ENCODE peak calls at places on chromosomes 4 and X, in seven cellular contexts. T is uterus, A is tibial nerve, M is HCT116, E is HepG2, U is right lobe of liver, I is transverse colon. C is an unnamed sample.

GRCh38 chrX:12011075-12011474 is 127.2 kb upstream of the FRMPD4 start:
- DNase-seq in T (no peak), A (no peak), M (no peak), E (no peak), U (no peak), I (no peak), C (no peak)

GRCh38 chr4:126777649-126778048 is 855.1 kb upstream of the INTU start:
- DNase-seq in T (no peak), A (no peak), M (no peak), E (no peak), U (no peak), I (no peak), C (no peak)

GRCh38 chr4:148053298-148054003 is 321.6 kb downstream of the ARHGAP10 start:
- DNase-seq in T (no peak), A (no peak), M (no peak), E (no peak), U (no peak), I (no peak), C (no peak)

GRCh38 chr4:1509366-1509765 is 103.1 kb upstream of the NKX1-1 start:
- DNase-seq in T (no peak), A (no peak), M (no peak), E (no peak), U (no peak), I (no peak), C (peak; percentile 16)

GRCh38 chr4:159042097-159042605 is 60.7 kb upstream of the RAPGEF2 start:
- DNase-seq in T (no peak), A (no peak), M (no peak), E (no peak), U (no peak), I (peak; percentile 46), C (peak; percentile 39)

GRCh38 chrX:108022491-108023089 is 22.3 kb upstream of the VSIG1 start:
- DNase-seq in T (no peak), A (no peak), M (no peak), E (no peak), U (no peak), I (no peak), C (no peak)

GRCh38 chr4:72791054-72791453 is 222.0 kb upstream of the ADAMTS3 start:
- DNase-seq in T (no peak), A (no peak), M (no peak), E (no peak), U (no peak), I (no peak), C (no peak)

GRCh38 chr4:100391913-100392312 is 125.9 kb downstream of the EMCN start:
- DNase-seq in T (no peak), A (no peak), M (no peak), E (no peak), U (no peak), I (no peak), C (no peak)

GRCh38 chrX:154020500-154021115 is 906 bp upstream of the IRAK1 start:
- DNase-seq in T (no peak), A (no peak), M (no peak), E (no peak), U (no peak), I (no peak), C (no peak)

GRCh38 chrX:155259752-155260151 is 4.5 kb downstream of the RAB39B start:
- DNase-seq in T (no peak), A (no peak), M (no peak), E (no peak), U (no peak), I (no peak), C (no peak)

GRCh38 chrX:134186362-134187121 is 50.4 kb upstream of the CCDC160 start:
- DNase-seq in T (no peak), A (no peak), M (no peak), E (no peak), U (no peak), I (peak; percentile 20), C (no peak)

GRCh38 chr4:157076578-157076947 is 613 bp downstream of the GLRB start:
- DNase-seq in T (no peak), A (no peak), M (no peak), E (no peak), U (no peak), I (no peak), C (no peak)

GRCh38 chr4:150769845-150770244 is 187.9 kb downstream of the MAB21L2 start:
- DNase-seq in T (no peak), A (no peak), M (peak; percentile 66), E (no peak), U (no peak), I (no peak), C (no peak)

GRCh38 chr4:157741642-157742041 is 431.2 kb downstream of the GASK1B start:
- DNase-seq in T (no peak), A (no peak), M (no peak), E (no peak), U (no peak), I (no peak), C (no peak)

GRCh38 chrX:85244411-85245210 is 820 bp downstream of the ZNF711 start:
- DNase-seq in T (no peak), A (no peak), M (no peak), E (no peak), U (no peak), I (no peak), C (no peak)

GRCh38 chrX:40987413-40987812 is 97.8 kb upstream of the USP9X start:
- DNase-seq in T (no peak), A (no peak), M (no peak), E (no peak), U (no peak), I (no peak), C (no peak)

GRCh38 chr4:126611900-126612299 is 1020.9 kb upstream of the INTU start:
- DNase-seq in T (no peak), A (no peak), M (no peak), E (no peak), U (no peak), I (no peak), C (no peak)

GRCh38 chrX:18425199-18426003 is at the start of gene CDKL5:
- DNase-seq in T (peak; percentile 96), A (peak; percentile 95), M (peak; percentile 90), E (peak; percentile 92), U (peak; percentile 98), I (peak; percentile 97), C (peak; percentile 96)
- TF ChIP-seq POLR2A in T (peak; percentile 61), A (no peak), M (no peak), E (peak; percentile 70), U (peak; percentile 71), I (peak; percentile 66), C (peak; percentile 64)

DNA sequence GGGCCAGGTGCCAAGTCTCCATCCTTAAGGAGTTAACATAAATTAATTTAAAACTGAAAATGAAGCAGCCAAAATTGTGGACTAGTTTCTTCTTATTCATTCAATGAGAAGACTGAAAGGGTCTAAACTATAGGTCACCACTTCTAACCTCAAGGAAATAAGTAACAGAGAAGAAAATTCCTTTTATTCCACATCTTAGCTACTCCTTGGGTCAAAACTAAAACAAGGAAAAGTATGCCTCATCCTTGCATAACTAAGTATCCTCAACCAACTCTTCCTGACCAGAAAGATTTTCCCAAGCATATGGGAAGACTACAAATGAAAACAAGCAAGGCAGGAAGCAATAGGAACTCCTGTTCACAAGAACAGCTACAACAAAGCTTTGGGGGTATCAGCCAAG is 71.2 kb downstream of the ZNF827 start:
- DNase-seq in T (no peak), A (no peak), M (no peak), E (no peak), U (no peak), I (no peak), C (no peak)
- H3K36me3 ChIP-seq in T (no peaks in the 10 kb centered on the region), A (no peaks in the 10 kb centered on the region), M (peaks cover 6% of the 10 kb centered on the region), E (no peaks in the 10 kb centered on the region), U (no peaks in the 10 kb centered on the region), I (no peaks in the 10 kb centered on the region), C (no peaks in the 10 kb centered on the region)

GRCh38 chr4:4871267-4872147 is 12.0 kb downstream of the MSX1 start:
- DNase-seq in T (no peak), A (no peak), M (no peak), E (no peak), U (no peak), I (no peak), C (no peak)

GRCh38 chr4:4868506-4869379 is 9.3 kb downstream of the MSX1 start:
- DNase-seq in T (no peak), A (no peak), M (no peak), E (no peak), U (no peak), I (no peak), C (peak; percentile 5)

GRCh38 chr4:4869380-4869723 is 9.9 kb downstream of the MSX1 start:
- DNase-seq in T (no peak), A (no peak), M (no peak), E (no peak), U (no peak), I (no peak), C (no peak)

GRCh38 chr4:4870493-4871266 is 11.2 kb downstream of the MSX1 start:
- DNase-seq in T (no peak), A (no peak), M (no peak), E (no peak), U (no peak), I (no peak), C (no peak)

DNA sequence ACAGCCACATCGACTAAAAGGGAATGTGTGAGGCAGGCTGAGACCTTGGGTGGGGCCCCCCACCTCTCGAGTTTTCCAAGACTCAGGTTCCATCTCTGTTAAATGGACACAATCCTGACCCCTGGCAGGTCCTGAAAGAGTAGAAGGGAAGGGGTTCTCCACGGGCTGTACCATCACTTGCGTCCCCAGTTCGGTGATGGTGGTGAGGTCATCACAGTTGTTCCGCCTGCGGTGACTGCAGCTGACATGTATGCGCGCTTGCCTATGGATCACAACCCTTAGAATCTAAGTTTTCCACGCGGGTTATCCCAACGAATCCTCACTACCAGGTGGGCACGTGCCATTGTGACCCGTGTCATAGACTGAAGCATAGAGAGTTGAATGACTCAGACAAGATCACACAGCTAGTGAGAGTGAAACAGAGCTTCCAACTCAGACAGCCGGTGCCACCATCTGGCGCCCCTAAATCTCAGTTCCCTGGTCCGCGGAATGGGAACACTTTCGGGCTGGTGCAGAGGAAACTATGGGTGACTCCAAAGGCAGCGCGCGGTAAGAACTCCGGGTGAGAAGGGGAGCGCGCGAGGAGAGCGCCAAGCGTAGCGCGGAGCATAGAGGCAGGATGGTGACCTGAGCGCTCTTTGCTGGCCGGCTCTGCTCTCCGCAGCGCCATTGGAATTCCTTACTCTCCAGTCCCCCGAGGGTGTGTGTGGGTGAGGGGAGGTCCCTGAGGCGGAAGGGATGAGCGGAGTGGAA is 10.4 kb downstream of the MSX1 start:
- DNase-seq in T (no peak), A (no peak), M (no peak), E (no peak), U (no peak), I (no peak), C (no peak)
- H3K27me3 ChIP-seq in T (peaks cover 13% of the 10 kb centered on the region), A (no peaks in the 10 kb centered on the region), M (no peaks in the 10 kb centered on the region), E (no peaks in the 10 kb centered on the region), U (peaks cover 52% of the 10 kb centered on the region), I (peaks cover 100% of the 10 kb centered on the region), C (peaks cover 99% of the 10 kb centered on the region)

DNA sequence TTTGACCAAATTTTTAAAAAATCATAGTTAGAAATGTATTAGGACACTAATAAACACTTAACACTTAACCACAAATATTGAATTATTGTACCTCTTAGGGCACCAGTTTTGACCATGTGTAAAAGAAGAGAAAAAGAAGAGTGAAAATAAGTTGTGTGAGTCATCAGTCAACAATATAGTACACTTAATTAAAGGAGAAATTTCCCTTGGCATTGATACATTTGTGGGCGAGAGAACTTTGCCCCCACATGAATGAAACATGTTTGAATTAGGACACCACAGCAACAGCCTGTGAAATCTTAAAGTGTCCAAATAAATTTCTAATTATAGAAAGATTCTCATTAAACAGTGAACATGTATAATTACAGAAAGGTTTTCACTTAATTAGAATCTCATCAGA is 1292.8 kb upstream of the TENM3 start:
- DNase-seq in T (no peak), A (no peak), M (no peak), E (no peak), U (no peak), I (no peak), C (no peak)
- TF ChIP-seq POLR2A in T (no peak), A (no peak), M (no peak), E (no peak), U (no peak), I (no peak), C (no peak)